ENCODE peak calls at places on chromosome 20, in ten cellular contexts. E is NCI-H1092; C is astrocyte of the spinal cord; N is activated T-helper 2 cell treated with anti-CD3 and anti-CD28 coated beads, Interferon-gamma antibody, Interleukin-2, Interleukin-4, amounts not matched to agents 10 μg/mL and 5 μg/mL and 100 μg/mL, durations not matched to agents 14 hours and 24 hours and 36 hours; B is foreskin fibroblast; G is PC-9; I is COR-L47; H is activated T-helper 1 cell treated with anti-CD3 and anti-CD28 coated beads, Interleukin-2, amount 50 U/mL, for 16 hours; F is hippocampal formation; V is GM23248. A is an unnamed sample.

GRCh38 chr20:64144144-64144912 is 19.9 kb upstream of the MYT1 start:
- DNase-seq in E (no peak), C (no peak), N (no peak), B (no peak), G (no peak), I (no peak), H (no peak), F (no peak), V (no peak), A (no peak)

GRCh38 chr20:881051-881820 is 34.9 kb downstream of the ANGPT4 start:
- DNase-seq in E (no peak), C (peak), N (no peak), B (peak), G (peak), I (no peak), H (no peak), F (no peak), V (peak), A (peak)

GRCh38 chr20:47927944-47928343 is 142.7 kb upstream of the SULF2 start:
- DNase-seq in E (no peak), C (no peak), N (no peak), B (no peak), G (peak), I (no peak), H (no peak), F (no peak), V (no peak), A (peak)

GRCh38 chr20:3135507-3136070 is 24.1 kb downstream of the FASTKD5 start:
- DNase-seq in E (no peak), C (no peak), N (no peak), B (peak), G (no peak), I (no peak), H (no peak), F (no peak), V (peak), A (no peak)

GRCh38 chr20:63160641-63161175 is 55.2 kb downstream of the YTHDF1 start:
- DNase-seq in E (no peak), C (no peak), N (no peak), B (no peak), G (no peak), I (no peak), H (no peak), F (no peak), V (no peak), A (no peak)

GRCh38 chr20:21156266-21156665 is 30.4 kb downstream of the KIZ start:
- DNase-seq in E (no peak), C (peak), N (no peak), B (peak), G (peak), I (no peak), H (no peak), F (no peak), V (peak), A (no peak)

GRCh38 chr20:51400051-51400926 is 142.2 kb downstream of the NFATC2 start:
- DNase-seq in E (no peak), C (no peak), N (peak), B (no peak), G (no peak), I (no peak), H (peak), F (no peak), V (no peak), A (no peak)

GRCh38 chr20:46458891-46459750 is 52.7 kb upstream of the ELMO2 start:
- DNase-seq in E (peak), C (no peak), N (no peak), B (peak), G (no peak), I (peak), H (no peak), F (no peak), V (no peak), A (no peak)

GRCh38 chr20:32983459-32984112 is 20.6 kb downstream of the SUN5 start:
- DNase-seq in E (no peak), C (no peak), N (no peak), B (no peak), G (no peak), I (no peak), H (no peak), F (no peak), V (no peak), A (no peak)

GRCh38 chr20:50821994-50822393 is 27.1 kb downstream of the BCAS4 start:
- DNase-seq in E (no peak), C (no peak), N (no peak), B (no peak), G (no peak), I (no peak), H (no peak), F (no peak), V (no peak), A (no peak)

GRCh38 chr20:22288156-22288555 is 296.2 kb downstream of the FOXA2 start:
- DNase-seq in E (no peak), C (no peak), N (no peak), B (no peak), G (no peak), I (no peak), H (no peak), F (no peak), V (no peak), A (no peak)

GRCh38 chr20:37535443-37536132 is 7.9 kb upstream of the BLCAP start:
- DNase-seq in E (no peak), C (no peak), N (no peak), B (no peak), G (no peak), I (no peak), H (no peak), F (no peak), V (no peak), A (no peak)

GRCh38 chr20:1390552-1391403 is 2.1 kb downstream of the FKBP1A start:
- DNase-seq in E (no peak), C (no peak), N (no peak), B (no peak), G (no peak), I (no peak), H (no peak), F (no peak), V (peak), A (no peak)

GRCh38 chr20:16007978-16008377 is 565.3 kb downstream of the KIF16B start:
- DNase-seq in E (no peak), C (no peak), N (no peak), B (peak), G (no peak), I (no peak), H (no peak), F (no peak), V (no peak), A (no peak)

GRCh38 chr20:43725666-43726065 is 1.1 kb downstream of the GTSF1L start:
- DNase-seq in E (no peak), C (no peak), N (no peak), B (peak), G (no peak), I (no peak), H (no peak), F (no peak), V (no peak), A (no peak)

GRCh38 chr20:36310215-36310981 is 4.3 kb downstream of the DLGAP4 start:
- DNase-seq in E (no peak), C (no peak), N (no peak), B (no peak), G (no peak), I (no peak), H (no peak), F (no peak), V (no peak), A (no peak)

GRCh38 chr20:51354769-51355319 is 187.7 kb downstream of the NFATC2 start:
- DNase-seq in E (no peak), C (peak), N (no peak), B (peak), G (peak), I (no peak), H (no peak), F (no peak), V (peak), A (no peak)

GRCh38 chr20:38260378-38261053 is at the start of gene KIAA1755:
- DNase-seq in E (no peak), C (peak), N (no peak), B (peak), G (peak), I (no peak), H (no peak), F (peak), V (peak), A (no peak)

GRCh38 chr20:10992776-10993175 is 319.0 kb upstream of the JAG1 start:
- DNase-seq in E (no peak), C (peak), N (no peak), B (peak), G (no peak), I (no peak), H (no peak), F (no peak), V (no peak), A (no peak)

GRCh38 chr20:13012886-13013285 is 4.1 kb downstream of the SPTLC3 start:
- DNase-seq in E (no peak), C (no peak), N (no peak), B (no peak), G (no peak), I (no peak), H (no peak), F (no peak), V (no peak), A (no peak)

GRCh38 chr20:37921341-37921929 is 18.5 kb downstream of the VSTM2L start:
- DNase-seq in E (no peak), C (no peak), N (no peak), B (no peak), G (no peak), I (no peak), H (no peak), F (no peak), V (no peak), A (no peak)

GRCh38 chr20:17138237-17138636 is 88.6 kb upstream of the PCSK2 start:
- DNase-seq in E (no peak), C (no peak), N (no peak), B (no peak), G (no peak), I (no peak), H (no peak), F (peak), V (no peak), A (no peak)

GRCh38 chr20:1277529-1278322 is 11.6 kb downstream of the SNPH start:
- DNase-seq in E (no peak), C (no peak), N (no peak), B (no peak), G (no peak), I (no peak), H (no peak), F (no peak), V (no peak), A (no peak)

GRCh38 chr20:5504061-5504739 is 187.4 kb upstream of the PROKR2 start:
- DNase-seq in E (peak), C (peak), N (no peak), B (peak), G (no peak), I (peak), H (no peak), F (peak), V (peak), A (no peak)

GRCh38 chr20:61561111-61561830 is 309.2 kb downstream of the CDH4 start:
- DNase-seq in E (no peak), C (no peak), N (no peak), B (peak), G (no peak), I (no peak), H (no peak), F (no peak), V (no peak), A (no peak)

GRCh38 chr20:50287512-50287911 is 96.9 kb downstream of the CEBPB start:
- DNase-seq in E (no peak), C (no peak), N (no peak), B (no peak), G (no peak), I (no peak), H (no peak), F (no peak), V (no peak), A (no peak)

GRCh38 chr20:32067234-32067821 is 15.3 kb downstream of the HCK start:
- DNase-seq in E (no peak), C (peak), N (no peak), B (peak), G (peak), I (no peak), H (no peak), F (no peak), V (peak), A (no peak)

GRCh38 chr20:4189375-4189774 is 174.0 kb upstream of the RNF24 start:
- DNase-seq in E (no peak), C (no peak), N (no peak), B (no peak), G (no peak), I (no peak), H (no peak), F (no peak), V (no peak), A (no peak)

GRCh38 chr20:57013741-57014140 is 252.7 kb downstream of the BMP7 start:
- DNase-seq in E (no peak), C (no peak), N (no peak), B (no peak), G (no peak), I (no peak), H (no peak), F (no peak), V (no peak), A (no peak)

GRCh38 chr20:53216478-53216855 is 244.3 kb downstream of the TSHZ2 start:
- DNase-seq in E (no peak), C (no peak), N (no peak), B (no peak), G (no peak), I (no peak), H (no peak), F (no peak), V (no peak), A (no peak)

A was measured in epithelial cell of prostate.